ENCODE peak calls at places on chromosomes 3 and 15, in five cellular contexts. V is NCI-H1105 treated with DMSO at 0.1 percent for 48 hours, M is T-cell, F is COR-L47, D is Right ventricle myocardium superior. L is an unnamed sample.

GRCh38 chr15:72728821-72729220 is 42.8 kb downstream of the BBS4 start:
- DNase-seq in V (no peak), M (no peak), F (no peak), D (no peak), L (no peak)

GRCh38 chr3:79032686-79033318 is 735.0 kb downstream of the ROBO1 start:
- DNase-seq in V (peak; percentile 52), M (no peak), F (peak; percentile 12), D (no peak), L (peak; percentile 33)

GRCh38 chr15:85748729-85749128 is 46.0 kb downstream of the KLHL25 start:
- DNase-seq in V (no peak), M (no peak), F (no peak), D (no peak), L (no peak)

GRCh38 chr15:46126581-46126980 is 491.8 kb downstream of the SQOR start:
- DNase-seq in V (no peak), M (no peak), F (no peak), D (no peak), L (no peak)

GRCh38 chr3:177459397-177459796 is 262.1 kb upstream of the TBL1XR1 start:
- DNase-seq in V (no peak), M (no peak), F (no peak), D (no peak), L (no peak)

GRCh38 chr3:130626021-130626420 is 109.0 kb downstream of the COL6A6 start:
- DNase-seq in V (no peak), M (no peak), F (no peak), D (no peak), L (no peak)

GRCh38 chr3:94716326-94717018 is 653.6 kb downstream of the NSUN3 start:
- DNase-seq in V (no peak), M (no peak), F (no peak), D (no peak), L (no peak)

GRCh38 chr15:77022646-77023575 is 28.0 kb downstream of the PSTPIP1 start:
- DNase-seq in V (no peak), M (no peak), F (no peak), D (peak; percentile 36), L (no peak)

GRCh38 chr3:177463863-177464262 is 266.6 kb upstream of the TBL1XR1 start:
- DNase-seq in V (no peak), M (no peak), F (no peak), D (no peak), L (no peak)

GRCh38 chr3:99837715-99838114 is 20.1 kb downstream of the CMSS1 start:
- DNase-seq in V (no peak), M (no peak), F (no peak), D (no peak), L (no peak)

L was measured in BE2C.